ENCODE peak calls at places on chromosomes 2 and 18, in seven cellular contexts. N, U, J, M, E, C and F are unnamed samples.

GRCh38 chr2:209688388-209688787 is 83.2 kb upstream of the UNC80 start:
- DNase-seq in J (no peak), U (no peak), C (no peak), M (no peak), E (no peak), N (no peak), F (no peak)

GRCh38 chr2:207008105-207008990 is 69.0 kb downstream of the CPO start:
- DNase-seq in N (no peak), C (no peak), J (peak; percentile 48), E (no peak), U (no peak), M (no peak), F (no peak)

GRCh38 chr2:66585616-66586015 is 150.7 kb downstream of the MEIS1 start:
- DNase-seq in J (no peak), N (no peak), E (no peak), C (no peak), M (no peak), U (no peak), F (no peak)

GRCh38 chr18:3608488-3608887 is 158.5 kb downstream of the TGIF1 start:
- DNase-seq in C (no peak), U (no peak), N (no peak), E (no peak), J (no peak), M (no peak), F (no peak)

GRCh38 chr18:50559750-50560680 is at the start of gene MAPK4:
- DNase-seq in N (no peak), E (peak; percentile 59), J (no peak), M (no peak), U (no peak), C (no peak), F (peak; percentile 70)

GRCh38 chr2:19744456-19744855 is 157.3 kb downstream of the TTC32 start:
- DNase-seq in E (no peak), U (no peak), C (no peak), M (no peak), N (no peak), J (no peak), F (peak; percentile 57)

GRCh38 chr2:65710779-65711295 is 278.4 kb upstream of the SPRED2 start:
- DNase-seq in J (no peak), E (no peak), M (no peak), C (peak; percentile 48), U (no peak), N (no peak), F (no peak)

GRCh38 chr2:9205963-9206948 is at the start of gene ASAP2:
- DNase-seq in M (peak; percentile 72), U (no peak), N (no peak), C (no peak), E (peak; percentile 73), J (peak; percentile 74), F (peak; percentile 82)

GRCh38 chr2:56474412-56475158 is 290.8 kb downstream of the CCDC85A start:
- DNase-seq in U (no peak), E (no peak), N (no peak), J (no peak), C (no peak), M (no peak), F (no peak)

GRCh38 chr2:237815637-237816036 is 17.1 kb downstream of the RBM44 start:
- DNase-seq in J (no peak), N (no peak), M (no peak), U (no peak), E (no peak), C (no peak), F (no peak)

GRCh38 chr2:151560289-151560688 is 150.6 kb downstream of the RIF1 start:
- DNase-seq in C (no peak), M (no peak), E (no peak), J (no peak), U (no peak), N (no peak), F (no peak)

GRCh38 chr2:157874997-157875719 is 972 bp downstream of the ACVR1 start:
- DNase-seq in C (no peak), J (peak; percentile 46), M (peak; percentile 29), U (no peak), E (peak; percentile 34), N (peak; percentile 9), F (peak; percentile 66)

GRCh38 chr2:17754773-17755425 is 961 bp downstream of the GEN1 start:
- DNase-seq in M (no peak), C (no peak), E (no peak), U (no peak), J (no peak), N (no peak), F (no peak)

GRCh38 chr18:36295880-36296301 is 1.6 kb upstream of the FHOD3 start:
- DNase-seq in C (no peak), U (no peak), M (no peak), E (no peak), J (no peak), N (no peak), F (no peak)

GRCh38 chr2:188984680-188985079 is 10.5 kb downstream of the COL3A1 start:
- DNase-seq in E (no peak), M (no peak), J (no peak), N (no peak), C (no peak), U (no peak), F (peak; percentile 75)

DNA sequence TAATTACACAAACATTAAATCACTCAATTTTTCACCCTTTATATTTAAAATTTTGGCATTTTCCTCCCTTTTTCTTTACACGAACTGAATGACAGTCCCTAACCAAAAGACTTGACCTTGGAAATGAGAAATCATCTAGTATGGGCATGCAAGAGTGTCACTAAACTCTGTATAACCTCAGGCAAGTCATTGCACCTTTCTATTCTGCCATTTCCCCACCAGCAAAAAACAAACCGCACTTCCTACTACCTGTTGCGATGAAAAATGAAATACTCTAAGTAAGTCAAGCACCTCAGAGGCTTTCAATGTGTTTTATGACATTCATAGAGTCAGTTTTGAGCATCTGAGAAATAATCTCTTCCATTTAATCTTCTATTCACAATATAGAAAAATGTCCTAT is 44.1 kb downstream of the ANKRD44 start:
- DNase-seq in E (no peak), U (no peak), N (peak; percentile 57), J (no peak), C (no peak), M (no peak), F (no peak)
- H3K4me1 ChIP-seq in E (peaks cover 24% of the 10 kb centered on the region), U (peaks cover 66% of the 10 kb centered on the region), N (peaks cover 100% of the 10 kb centered on the region), J (peaks cover 26% of the 10 kb centered on the region), C (no peaks in the 10 kb centered on the region), M (peaks cover 4% of the 10 kb centered on the region), F (peaks cover 7% of the 10 kb centered on the region)

GRCh38 chr2:118048396-118048795 is 34.5 kb upstream of the CCDC93 start:
- DNase-seq in J (no peak), C (no peak), N (no peak), E (no peak), M (no peak), U (no peak), F (no peak)

GRCh38 chr2:118047273-118047898 is 33.5 kb upstream of the CCDC93 start:
- DNase-seq in N (no peak), M (no peak), E (no peak), J (no peak), U (no peak), C (no peak), F (no peak)

GRCh38 chr2:118044103-118044716 is 30.3 kb upstream of the CCDC93 start:
- DNase-seq in J (no peak), E (no peak), U (no peak), C (no peak), M (no peak), N (no peak), F (no peak)

GRCh38 chr2:118046628-118047210 is 32.8 kb upstream of the CCDC93 start:
- DNase-seq in M (no peak), J (no peak), E (no peak), U (no peak), N (peak; percentile 26), C (peak; percentile 26), F (no peak)

GRCh38 chr2:118044849-118045248 is 31.0 kb upstream of the CCDC93 start:
- DNase-seq in C (no peak), E (no peak), N (no peak), U (no peak), M (no peak), J (no peak), F (no peak)
- H3K27me3 ChIP-seq in C (no peaks in the 10 kb centered on the region), E (peaks cover 92% of the 10 kb centered on the region), N (no peaks in the 10 kb centered on the region), U (peaks cover 3% of the 10 kb centered on the region), M (no peaks in the 10 kb centered on the region), J (no peaks in the 10 kb centered on the region), F (no peaks in the 10 kb centered on the region)

DNA sequence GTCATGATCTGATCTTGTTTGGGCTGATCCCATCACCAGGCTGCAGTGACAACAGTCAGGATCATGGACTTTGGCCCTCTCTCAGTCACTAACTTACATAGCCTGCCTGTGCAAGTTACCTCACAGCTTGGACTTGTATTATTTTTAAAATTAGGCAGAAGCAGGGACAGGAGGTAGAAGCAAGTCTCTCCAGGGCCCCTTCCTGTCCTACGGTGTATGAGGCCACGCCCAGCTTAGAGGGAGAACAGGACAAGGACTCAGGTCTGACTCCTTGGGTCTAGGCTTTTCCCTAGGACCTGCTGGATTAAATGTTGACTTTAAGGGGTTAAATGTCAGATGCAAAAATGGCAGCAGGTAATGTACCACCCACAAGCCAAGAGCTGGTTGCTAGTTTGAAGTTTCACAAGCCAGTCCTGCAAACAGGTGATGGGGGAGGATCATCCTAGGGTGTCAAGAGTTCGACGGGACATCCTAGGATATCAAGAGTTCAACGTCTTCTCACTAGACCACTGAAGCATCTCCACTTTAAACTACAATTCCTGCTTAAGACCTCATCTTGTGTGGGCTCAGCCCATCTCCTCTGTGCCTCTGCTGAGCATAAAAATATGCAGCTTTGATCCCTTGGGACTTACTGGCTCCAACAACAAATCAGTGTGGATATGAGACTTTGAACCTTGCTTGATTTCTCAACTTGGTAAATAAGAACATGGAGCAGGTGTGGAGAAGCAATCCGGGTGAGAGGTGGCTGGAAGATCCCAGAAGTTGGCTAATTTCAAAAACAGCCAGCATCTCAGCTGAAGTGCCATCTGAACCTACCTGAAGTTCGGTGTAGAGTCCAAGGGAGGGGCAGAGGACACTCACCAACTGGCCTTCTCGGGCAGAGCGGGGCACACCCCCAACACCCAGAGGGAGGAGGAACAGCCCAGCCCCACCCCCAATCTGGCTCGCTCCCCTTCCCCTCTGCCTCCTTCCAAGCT is 39.5 kb downstream of the SFXN5 start:
- DNase-seq in J (no peak), C (no peak), U (no peak), E (no peak), N (no peak), M (no peak), F (no peak)
- H3K4me1 ChIP-seq in J (peaks cover 10% of the 10 kb centered on the region), C (peaks cover 21% of the 10 kb centered on the region), U (no peaks in the 10 kb centered on the region), E (peaks cover 3% of the 10 kb centered on the region), N (no peaks in the 10 kb centered on the region), M (no peaks in the 10 kb centered on the region), F (peaks cover 2% of the 10 kb centered on the region)

GRCh38 chr2:136407113-136407951 is 289.4 kb upstream of the CXCR4 start:
- DNase-seq in J (no peak), M (peak; percentile 7), E (no peak), N (no peak), C (no peak), U (no peak), F (no peak)
- H3K27me3 ChIP-seq in J (no peaks in the 10 kb centered on the region), M (peaks cover 3% of the 10 kb centered on the region), E (peaks cover 53% of the 10 kb centered on the region), N (peaks cover 11% of the 10 kb centered on the region), C (peaks cover 83% of the 10 kb centered on the region), U (peaks cover 3% of the 10 kb centered on the region), F (no peaks in the 10 kb centered on the region)

GRCh38 chr2:101331202-101331601 is 22.7 kb upstream of the RNF149 start:
- DNase-seq in U (no peak), J (no peak), M (no peak), E (no peak), C (no peak), N (no peak), F (no peak)
- H3K4me1 ChIP-seq in U (peaks cover 36% of the 10 kb centered on the region), J (peaks cover 10% of the 10 kb centered on the region), M (no peaks in the 10 kb centered on the region), E (peaks cover 29% of the 10 kb centered on the region), C (peaks cover 18% of the 10 kb centered on the region), N (peaks cover 78% of the 10 kb centered on the region), F (no peaks in the 10 kb centered on the region)

GRCh38 chr18:80050797-80051196 is 16.6 kb downstream of the RBFA start:
- DNase-seq in N (no peak), C (no peak), J (no peak), E (no peak), U (no peak), M (no peak), F (no peak)
- H3K27me3 ChIP-seq in N (no peaks in the 10 kb centered on the region), C (no peaks in the 10 kb centered on the region), J (no peaks in the 10 kb centered on the region), E (no peaks in the 10 kb centered on the region), U (no peaks in the 10 kb centered on the region), M (no peaks in the 10 kb centered on the region), F (no peaks in the 10 kb centered on the region)